ENCODE peak calls at places on chromosomes 11 and 22, in nine cellular contexts. H is kidney epithelial cell, P is sigmoid colon, B is cardiac fibroblast, L is cardiac muscle cell, J is astrocyte of the spinal cord, S is lower lobe of right lung, V is tibial artery, Q is adrenal gland. O is an unnamed sample.

GRCh38 chr11:11396290-11397042 is 43.4 kb upstream of the CSNK2A3 start:
- DNase-seq in H (peak), P (no peak), B (peak), L (peak), J (peak), S (no peak), V (no peak), Q (no peak), O (no peak)

GRCh38 chr11:1939006-1939626 is 8.0 kb upstream of the MRPL23 start:
- DNase-seq in H (no peak), P (peak), B (no peak), L (peak), J (no peak), S (no peak), V (no peak), Q (no peak), O (no peak)

GRCh38 chr11:95768521-95768920 is 21.1 kb downstream of the FAM76B start:
- DNase-seq in H (no peak), P (no peak), B (no peak), L (peak), J (no peak), S (no peak), V (no peak), Q (no peak), O (no peak)

GRCh38 chr22:36201630-36202312 is at the start of gene APOL4:
- DNase-seq in H (no peak), P (peak), B (peak), L (peak), J (no peak), S (peak), V (peak), Q (peak), O (peak)

GRCh38 chr11:111707039-111707690 is 59.0 kb downstream of the PPP2R1B start:
- DNase-seq in H (no peak), P (peak), B (peak), L (peak), J (peak), S (no peak), V (peak), Q (peak), O (no peak)

GRCh38 chr22:47094861-47095330 is 332.4 kb downstream of the TBC1D22A start:
- DNase-seq in H (no peak), P (no peak), B (peak), L (peak), J (peak), S (no peak), V (no peak), Q (peak), O (no peak)

GRCh38 chr11:46727952-46728658 is 9.1 kb downstream of the F2 start:
- DNase-seq in H (no peak), P (no peak), B (no peak), L (no peak), J (no peak), S (peak), V (no peak), Q (no peak), O (no peak)

GRCh38 chr11:6271598-6271997 is 12.0 kb downstream of the CCKBR start:
- DNase-seq in H (no peak), P (no peak), B (no peak), L (no peak), J (no peak), S (no peak), V (no peak), Q (no peak), O (no peak)

GRCh38 chr22:47776329-47776728 is 1013.9 kb downstream of the TBC1D22A start:
- DNase-seq in H (no peak), P (no peak), B (no peak), L (no peak), J (no peak), S (no peak), V (no peak), Q (no peak), O (no peak)

GRCh38 chr11:2944953-2945756 is 15.9 kb upstream of the PHLDA2 start:
- DNase-seq in H (peak), P (peak), B (peak), L (peak), J (peak), S (peak), V (peak), Q (peak), O (peak)
- H3K4me3 ChIP-seq in H (no peak), P (peak), B (peak), L (no peak), J (peak), S (peak), V (peak), Q (peak), O (no peak)

GRCh38 chr22:33036881-33037280 is 21.3 kb downstream of the SYN3 start:
- DNase-seq in H (no peak), P (no peak), B (no peak), L (no peak), J (no peak), S (no peak), V (no peak), Q (no peak), O (no peak)
- H3K4me3 ChIP-seq in H (no peak), P (no peak), B (no peak), L (no peak), J (no peak), S (no peak), V (no peak), Q (no peak), O (no peak)

GRCh38 chr22:31038686-31039085 is 42.4 kb upstream of the SMTN start:
- DNase-seq in H (no peak), P (no peak), B (no peak), L (no peak), J (no peak), S (no peak), V (no peak), Q (no peak), O (no peak)
- H3K4me3 ChIP-seq in H (no peak), P (no peak), B (no peak), L (no peak), J (no peak), S (no peak), V (no peak), Q (no peak), O (no peak)

GRCh38 chr11:119339581-119340334 is 925 bp downstream of the C1QTNF5 start:
- DNase-seq in H (no peak), P (peak), B (peak), L (peak), J (peak), S (peak), V (peak), Q (no peak), O (peak)

GRCh38 chr11:119336744-119337469 is 2.6 kb downstream of the RNF26 start:
- DNase-seq in H (no peak), P (no peak), B (no peak), L (no peak), J (no peak), S (no peak), V (peak), Q (no peak), O (no peak)

GRCh38 chr11:119338946-119339580 is 1.6 kb downstream of the C1QTNF5 start:
- DNase-seq in H (no peak), P (no peak), B (no peak), L (no peak), J (no peak), S (peak), V (peak), Q (no peak), O (no peak)

GRCh38 chr11:119337581-119338317 is 2.9 kb downstream of the C1QTNF5 start:
- DNase-seq in H (no peak), P (peak), B (peak), L (peak), J (peak), S (peak), V (peak), Q (no peak), O (peak)

DNA sequence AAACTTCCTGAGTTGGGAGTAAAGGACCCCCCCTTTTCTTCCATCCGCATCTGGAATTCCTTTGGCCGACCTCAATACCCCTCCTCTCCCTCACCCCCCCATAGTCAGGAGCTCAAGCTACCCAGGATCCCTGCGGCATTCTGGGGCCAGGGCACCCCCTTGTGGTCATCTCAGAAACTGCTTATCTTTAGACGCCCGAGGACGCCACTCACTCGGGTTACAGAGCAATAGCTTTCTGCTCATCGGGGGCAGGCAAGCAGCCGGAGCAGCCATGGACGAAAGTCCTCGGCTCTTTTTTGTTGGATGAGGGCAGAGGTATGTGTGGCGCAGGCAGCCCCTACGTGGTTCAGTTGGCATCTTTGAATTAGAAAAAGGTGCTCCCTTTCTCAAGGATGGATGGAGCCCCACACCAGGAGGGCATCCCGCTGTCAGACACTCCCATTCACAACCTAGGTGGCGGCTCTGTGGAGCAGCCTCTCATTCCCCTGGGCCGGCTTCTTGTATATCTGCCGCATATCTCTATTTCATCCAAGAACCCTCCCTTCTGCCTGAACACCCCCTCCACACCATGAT is 2.3 kb downstream of the C1QTNF5 start:
- DNase-seq in H (no peak), P (peak), B (peak), L (peak), J (peak), S (peak), V (peak), Q (peak), O (peak)
- H3K4me3 ChIP-seq in H (no peak), P (peak), B (peak), L (no peak), J (peak), S (peak), V (peak), Q (no peak), O (no peak)

O was measured in mucosa of descending colon.